ENCODE peak calls at places on chromosomes 16 and 17, in four cellular contexts. I is IMR-90; Q is heart right ventricle; K is naive thymus-derived CD4-positive, alpha-beta T cell. R is an unnamed sample.

GRCh38 chr17:10058924-10059683 is 139.3 kb downstream of the GAS7 start:
- DNase-seq in I (no peak), Q (no peak), K (no peak), R (no peak)

GRCh38 chr16:86207350-86207749 is 303.0 kb upstream of the FOXF1 start:
- DNase-seq in I (no peak), Q (no peak), K (no peak), R (no peak)

GRCh38 chr16:57577691-57578224 is 35.3 kb downstream of the ADGRG5 start:
- DNase-seq in I (no peak), Q (no peak), K (no peak), R (no peak)

GRCh38 chr16:67162439-67163163 is 1.9 kb upstream of the HSF4 start:
- DNase-seq in I (no peak), Q (no peak), K (no peak), R (no peak)

GRCh38 chr16:27289669-27290068 is 21.1 kb upstream of the NSMCE1 start:
- DNase-seq in I (no peak), Q (no peak), K (no peak), R (no peak)

GRCh38 chr16:83070416-83071199 is 443.8 kb downstream of the CDH13 start:
- DNase-seq in I (no peak), Q (no peak), K (no peak), R (peak; percentile 38)

GRCh38 chr17:80793421-80793820 is 198.2 kb upstream of the CHMP6 start:
- DNase-seq in I (no peak), Q (no peak), K (no peak), R (no peak)

GRCh38 chr17:50052822-50053653 is 2.9 kb upstream of the ITGA3 start:
- DNase-seq in I (peak; percentile 38), Q (peak; percentile 47), K (no peak), R (peak; percentile 78)

GRCh38 chr16:58198022-58198683 is at the start of gene CSNK2A2:
- DNase-seq in I (peak; percentile 56), Q (peak; percentile 77), K (peak; percentile 71), R (peak; percentile 66)

GRCh38 chr16:15650698-15651161 is 685 bp downstream of the NDE1 start:
- DNase-seq in I (peak; percentile 13), Q (no peak), K (no peak), R (peak; percentile 44)

GRCh38 chr16:76243620-76244019 is 33.6 kb upstream of the CNTNAP4 start:
- DNase-seq in I (no peak), Q (no peak), K (no peak), R (no peak)

GRCh38 chr17:63528183-63528582 is 5.0 kb downstream of the KCNH6 start:
- DNase-seq in I (no peak), Q (no peak), K (no peak), R (no peak)

GRCh38 chr16:9258423-9259051 is 167.1 kb downstream of the HAPSTR1 start:
- DNase-seq in I (peak; percentile 1), Q (peak; percentile 17), K (no peak), R (peak; percentile 8)

GRCh38 chr17:49224198-49224996 is 6.2 kb downstream of the PHOSPHO1 start:
- DNase-seq in I (no peak), Q (peak; percentile 34), K (peak; percentile 33), R (no peak)

GRCh38 chr17:43881176-43881575 is 26.2 kb downstream of the MPP2 start:
- DNase-seq in I (no peak), Q (no peak), K (no peak), R (no peak)

GRCh38 chr17:75475144-75475835 is 18.9 kb downstream of the TMEM94 start:
- DNase-seq in I (peak; percentile 38), Q (no peak), K (no peak), R (no peak)

GRCh38 chr16:85360323-85361277 is 248.3 kb upstream of the CIBAR2 start:
- DNase-seq in I (no peak), Q (no peak), K (no peak), R (peak; percentile 64)

GRCh38 chr16:11029948-11030347 is 85.6 kb downstream of the CLEC16A start:
- DNase-seq in I (peak; percentile 85), Q (no peak), K (no peak), R (peak; percentile 35)

GRCh38 chr17:21295036-21295952 is 10.8 kb downstream of the MAP2K3 start:
- DNase-seq in I (peak; percentile 59), Q (peak; percentile 80), K (no peak), R (peak; percentile 59)

DNA sequence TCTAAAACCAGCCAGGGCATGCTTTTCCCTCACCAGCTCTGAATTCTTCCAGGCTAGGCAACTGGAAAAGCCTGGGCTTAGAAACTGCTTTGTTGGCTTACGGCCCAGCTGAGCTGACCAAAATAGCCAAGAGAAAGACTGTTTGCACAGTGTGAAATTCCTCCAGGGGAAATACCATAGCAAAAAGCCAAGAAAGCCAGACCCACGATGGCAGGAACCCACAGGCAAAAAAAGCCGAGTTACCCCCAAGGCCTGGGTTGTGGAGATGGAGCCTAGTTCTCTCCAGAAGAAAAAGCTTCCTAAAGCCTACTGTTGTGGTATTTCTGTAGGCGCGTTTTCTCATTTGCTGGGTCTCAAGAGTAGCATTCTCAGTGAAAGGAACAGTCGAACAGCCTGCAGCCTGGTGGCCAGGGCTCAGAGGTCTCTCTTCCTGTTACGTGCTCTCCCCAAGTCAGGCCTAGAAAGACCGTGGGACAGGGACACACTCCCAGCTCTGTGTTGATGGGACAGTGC is 9.2 kb downstream of the SP2 start:
- DNase-seq in I (peak; percentile 78), Q (peak; percentile 66), K (no peak), R (peak; percentile 78)
- H3K4me3 ChIP-seq in I (no peak overlapping the region), Q (no peak overlapping the region), K (no peak overlapping the region), R (no peak overlapping the region)

GRCh38 chr17:41311111-41311510 is 2.0 kb upstream of the KRTAP16-1 start:
- DNase-seq in I (no peak), Q (no peak), K (no peak), R (no peak)

GRCh38 chr17:41315814-41316430 is 412 bp upstream of the KRTAP17-1 start:
- DNase-seq in I (no peak), Q (no peak), K (no peak), R (no peak)

DNA sequence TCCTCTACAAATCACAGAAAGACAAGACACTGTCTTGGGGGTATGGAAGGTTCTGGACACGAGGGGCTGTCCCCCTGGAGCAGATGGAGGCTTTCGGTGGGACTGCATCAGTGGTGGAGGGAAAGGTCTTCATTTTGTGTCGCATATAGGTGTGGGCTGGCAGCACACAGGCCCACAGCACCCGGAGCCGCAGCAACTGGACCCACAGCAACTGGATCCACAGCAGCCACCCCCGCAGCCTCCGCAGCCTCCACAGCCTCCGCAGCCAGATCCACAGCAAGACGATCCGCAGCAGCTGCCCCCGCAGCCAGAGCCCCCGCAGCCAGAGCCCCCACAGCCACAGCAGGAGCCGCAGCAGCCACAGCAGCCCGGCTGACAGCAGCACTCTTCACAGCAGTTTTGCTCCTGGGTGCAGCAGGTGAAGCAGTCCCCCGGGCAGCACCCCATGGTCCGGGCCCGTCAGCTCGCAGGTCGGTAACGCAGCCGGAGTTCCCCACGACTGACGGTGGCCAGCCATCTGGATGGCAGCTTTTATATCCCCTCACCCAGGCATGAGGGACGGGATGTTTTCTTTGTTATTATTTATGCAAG is at the start of gene KRTAP17-1:
- DNase-seq in I (no peak), Q (no peak), K (no peak), R (no peak)
- H3K4me3 ChIP-seq in I (no peak within 1 kb of the TSS), Q (no peak within 1 kb of the TSS), K (no peak within 1 kb of the TSS), R (no peak within 1 kb of the TSS)

GRCh38 chr16:89199241-89200123 is 855 bp downstream of the SLC22A31 start:
- DNase-seq in I (no peak), Q (no peak), K (no peak), R (no peak)

GRCh38 chr16:89200124-89200849 is at the start of gene SLC22A31:
- DNase-seq in I (no peak), Q (no peak), K (no peak), R (no peak)

GRCh38 chr16:89202422-89203215 is 2.3 kb upstream of the SLC22A31 start:
- DNase-seq in I (no peak), Q (no peak), K (no peak), R (no peak)

GRCh38 chr16:89201467-89202377 is 1.4 kb upstream of the SLC22A31 start:
- DNase-seq in I (peak; percentile 66), Q (peak; percentile 77), K (peak; percentile 65), R (peak; percentile 67)

GRCh38 chr16:89200850-89201466 is 621 bp upstream of the SLC22A31 start:
- DNase-seq in I (no peak), Q (no peak), K (no peak), R (no peak)
- H3K4me3 ChIP-seq in I (peak overlapping the region; percentile 76), Q (peak overlapping the region; percentile 30), K (no peak overlapping the region), R (peak overlapping the region; percentile 40)

GRCh38 chr17:19363114-19363438 is 553 bp upstream of the B9D1 start:
- DNase-seq in I (no peak), Q (no peak), K (no peak), R (no peak)
- H3K4me3 ChIP-seq in I (peak overlapping the region; percentile 77), Q (peak overlapping the region; percentile 59), K (no peak overlapping the region), R (peak overlapping the region; percentile 82)

GRCh38 chr17:34443832-34444469 is 80.9 kb upstream of the CCL1 start:
- DNase-seq in I (no peak), Q (peak; percentile 30), K (no peak), R (no peak)
- H3K4me3 ChIP-seq in I (no peak overlapping the region), Q (no peak overlapping the region), K (no peak overlapping the region), R (no peak overlapping the region)

DNA sequence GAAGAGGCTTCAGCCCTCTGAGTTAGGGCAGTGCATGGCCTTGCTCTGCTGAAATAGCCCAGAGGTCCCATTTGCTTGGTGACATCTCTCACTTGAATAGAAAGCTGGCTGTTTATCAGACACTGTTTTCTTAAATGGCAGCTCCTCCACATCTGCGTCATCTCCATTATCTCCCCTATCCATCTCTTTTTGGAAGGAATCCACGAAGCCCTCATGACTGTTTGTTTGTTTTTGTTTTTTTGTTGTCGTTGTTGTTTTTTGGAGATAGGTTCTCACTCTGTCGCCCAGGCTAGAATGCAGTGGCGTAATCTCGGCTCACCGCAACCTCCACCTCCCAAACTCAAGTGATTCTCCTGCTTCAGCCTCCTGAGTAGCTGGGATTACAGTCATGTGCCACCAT is 16.6 kb downstream of the NAA60 start:
- DNase-seq in I (no peak), Q (no peak), K (no peak), R (peak; percentile 84)
- H3K4me3 ChIP-seq in I (no peak overlapping the region), Q (peak overlapping the region; percentile 1), K (no peak overlapping the region), R (peak overlapping the region; percentile 91)

GRCh38 chr16:77298638-77299360 is 99.6 kb downstream of the SYCE1L start:
- DNase-seq in I (peak; percentile 88), Q (no peak), K (no peak), R (peak; percentile 92)
- H3K4me3 ChIP-seq in I (no peak overlapping the region), Q (no peak overlapping the region), K (no peak overlapping the region), R (no peak overlapping the region)

GRCh38 chr17:19652595-19652994 is 4.0 kb downstream of the ALDH3A2 start:
- DNase-seq in I (no peak), Q (no peak), K (no peak), R (no peak)

GRCh38 chr17:19648475-19649406 is at the start of gene ALDH3A2:
- DNase-seq in I (peak; percentile 79), Q (peak; percentile 98), K (peak; percentile 80), R (peak; percentile 93)

GRCh38 chr17:19651461-19652238 is 3.1 kb downstream of the ALDH3A2 start:
- DNase-seq in I (no peak), Q (no peak), K (no peak), R (no peak)

GRCh38 chr17:19647697-19648474 is 665 bp upstream of the ALDH3A2 start:
- DNase-seq in I (peak; percentile 54), Q (peak; percentile 71), K (peak; percentile 32), R (peak; percentile 75)

GRCh38 chr17:19650826-19651225 is 2.3 kb downstream of the ALDH3A2 start:
- DNase-seq in I (peak; percentile 59), Q (no peak), K (no peak), R (no peak)
- H3K4me3 ChIP-seq in I (no peak overlapping the region), Q (no peak overlapping the region), K (no peak overlapping the region), R (no peak overlapping the region)